ENCODE peak calls at places on chromosomes 7 and 10, in seven cellular contexts. U is heart left ventricle; O is naive thymus-derived CD4-positive, alpha-beta T cell; M is right atrium auricular region; R is kidney; F is CD4-positive, alpha-beta memory T cell; Q is SK-N-SH. V is an unnamed sample.

GRCh38 chr7:156558198-156558597 is 82.4 kb upstream of the RNF32 start:
- DNase-seq in O (no peak), U (no peak), M (peak; percentile 18), F (no peak), R (no peak), Q (no peak), V (no peak)

GRCh38 chr7:18570890-18571478 is 75.4 kb downstream of the HDAC9 start:
- DNase-seq in U (no peak), M (no peak), Q (peak; percentile 65), R (no peak), O (no peak), F (no peak), V (no peak)

GRCh38 chr7:37191797-37192196 is 256.9 kb downstream of the ELMO1 start:
- DNase-seq in U (no peak), R (no peak), M (no peak), O (no peak), Q (no peak), F (no peak), V (no peak)

GRCh38 chr10:129101232-129101980 is 365.6 kb upstream of the MGMT start:
- DNase-seq in O (peak; percentile 24), Q (peak; percentile 28), R (no peak), M (peak; percentile 9), F (no peak), U (no peak), V (no peak)

GRCh38 chr10:97250952-97251351 is 41.5 kb downstream of the ARHGAP19 start:
- DNase-seq in Q (no peak), M (no peak), F (no peak), U (no peak), O (no peak), R (no peak), V (no peak)

GRCh38 chr10:79322616-79323566 is 24.4 kb upstream of the PPIF start:
- DNase-seq in M (no peak), U (peak; percentile 51), R (peak; percentile 81), Q (no peak), O (peak; percentile 91), F (peak; percentile 94), V (peak; percentile 76)

GRCh38 chr10:106043833-106044232 is 1120.7 kb downstream of the SORCS1 start:
- DNase-seq in F (no peak), U (no peak), O (no peak), M (no peak), Q (no peak), R (no peak), V (no peak)

GRCh38 chr10:12509016-12509793 is 159.9 kb downstream of the CAMK1D start:
- DNase-seq in F (no peak), M (peak; percentile 28), Q (no peak), R (no peak), O (no peak), U (no peak), V (no peak)

GRCh38 chr7:18221377-18222290 is 194.0 kb upstream of the PRPS1L1 start:
- DNase-seq in R (no peak), F (no peak), Q (no peak), M (no peak), O (no peak), U (no peak), V (no peak)

GRCh38 chr10:44974628-44975431 is 3.8 kb downstream of the DEPP1 start:
- DNase-seq in M (peak; percentile 87), F (no peak), U (peak; percentile 82), O (peak; percentile 61), Q (peak; percentile 94), R (peak; percentile 89), V (peak; percentile 90)

GRCh38 chr10:44460499-44460898 is 75.6 kb upstream of the CXCL12 start:
- DNase-seq in F (no peak), Q (no peak), R (no peak), O (no peak), M (no peak), U (no peak), V (no peak)

GRCh38 chr10:100966887-100967286 is 2.4 kb upstream of the SEMA4G start:
- DNase-seq in U (no peak), R (no peak), M (no peak), Q (no peak), F (no peak), O (no peak), V (no peak)

GRCh38 chr7:24129597-24129996 is 154.4 kb upstream of the NPY start:
- DNase-seq in O (no peak), Q (no peak), F (no peak), R (no peak), M (no peak), U (no peak), V (no peak)

GRCh38 chr10:99532687-99533495 is at the start of gene NKX2-3:
- DNase-seq in R (no peak), U (peak; percentile 58), F (no peak), O (no peak), Q (peak; percentile 84), M (no peak), V (peak; percentile 35)

DNA sequence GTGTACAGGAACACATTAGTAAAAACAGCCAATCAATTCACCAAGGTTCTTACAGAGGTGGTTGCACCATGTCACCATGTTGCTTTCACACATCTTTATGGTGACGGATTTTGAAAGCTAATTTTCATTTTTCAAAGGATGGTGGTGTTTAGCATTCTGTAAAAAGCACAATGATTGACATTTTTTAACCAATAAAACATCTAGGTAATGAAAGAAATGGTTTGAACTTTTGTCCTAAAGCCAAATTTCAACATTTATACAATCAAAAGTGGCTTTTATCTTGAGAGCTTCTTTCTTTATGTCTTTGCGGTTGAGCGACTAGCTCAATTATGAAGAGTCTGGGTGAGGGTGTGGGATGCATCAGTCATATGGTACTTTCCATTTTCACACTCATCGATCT is 94.4 kb downstream of the MALRD1 start:
- DNase-seq in O (no peak), Q (no peak), M (no peak), U (no peak), R (no peak), F (no peak), V (no peak)
- H3K9me3 ChIP-seq in O (no peaks in the 10 kb centered on the region), Q (no peaks in the 10 kb centered on the region), M (no peaks in the 10 kb centered on the region), U (no peaks in the 10 kb centered on the region), R (no peaks in the 10 kb centered on the region), F (no peaks in the 10 kb centered on the region), V (no peaks in the 10 kb centered on the region)

GRCh38 chr7:57364933-57365710 is 84.9 kb upstream of the ZNF716 start:
- DNase-seq in R (no peak), F (no peak), M (no peak), Q (no peak), O (no peak), U (no peak), V (no peak)

GRCh38 chr7:57361406-57361805 is 88.6 kb upstream of the ZNF716 start:
- DNase-seq in R (no peak), O (no peak), F (no peak), Q (no peak), M (no peak), U (no peak), V (no peak)

GRCh38 chr7:57363321-57363720 is 86.7 kb upstream of the ZNF716 start:
- DNase-seq in M (no peak), F (no peak), O (no peak), R (no peak), U (no peak), Q (no peak), V (no peak)

GRCh38 chr7:57367171-57367570 is 82.8 kb upstream of the ZNF716 start:
- DNase-seq in O (no peak), Q (no peak), R (no peak), U (no peak), M (no peak), F (no peak), V (no peak)

GRCh38 chr7:57362868-57363267 is 87.1 kb upstream of the ZNF716 start:
- DNase-seq in M (no peak), F (no peak), U (no peak), Q (no peak), R (no peak), O (no peak), V (no peak)
- H3K9me3 ChIP-seq in M (no peaks in the 10 kb centered on the region), F (no peaks in the 10 kb centered on the region), U (no peaks in the 10 kb centered on the region), Q (no peaks in the 10 kb centered on the region), R (no peaks in the 10 kb centered on the region), O (no peaks in the 10 kb centered on the region), V (no peaks in the 10 kb centered on the region)

DNA sequence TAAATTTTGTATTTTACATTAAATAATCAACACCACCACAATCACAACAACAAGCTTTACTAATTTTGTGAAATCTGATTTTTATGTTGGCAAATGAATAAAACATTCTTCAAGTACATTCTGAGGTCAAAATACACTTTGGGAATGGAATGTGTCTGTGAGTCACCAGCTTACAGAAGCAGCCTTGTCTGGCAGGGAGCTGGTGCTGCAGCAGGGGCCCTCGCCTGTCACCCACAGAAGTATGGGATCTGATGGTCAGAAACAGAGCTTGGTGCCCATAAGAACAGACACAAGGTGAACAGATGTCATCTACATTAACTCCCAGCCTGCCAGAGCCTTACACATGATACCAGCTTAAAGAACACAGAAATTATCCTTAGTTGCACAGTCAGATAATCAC is 496.9 kb downstream of the CCSER2 start:
- DNase-seq in U (peak; percentile 67), Q (peak; percentile 55), F (no peak), O (no peak), R (no peak), M (no peak), V (no peak)
- H3K9me3 ChIP-seq in U (no peaks in the 10 kb centered on the region), Q (no peaks in the 10 kb centered on the region), F (no peaks in the 10 kb centered on the region), O (no peaks in the 10 kb centered on the region), R (no peaks in the 10 kb centered on the region), M (no peaks in the 10 kb centered on the region), V (no peaks in the 10 kb centered on the region)

GRCh38 chr7:64691831-64692230 is 25.9 kb downstream of the ZNF107 start:
- DNase-seq in F (no peak), U (no peak), M (no peak), O (no peak), R (no peak), Q (no peak), V (no peak)

GRCh38 chr7:64685741-64686140 is 19.8 kb downstream of the ZNF107 start:
- DNase-seq in F (no peak), O (no peak), U (no peak), Q (no peak), R (no peak), M (no peak), V (no peak)

GRCh38 chr7:64687249-64687648 is 21.3 kb downstream of the ZNF107 start:
- DNase-seq in F (no peak), U (no peak), R (no peak), O (no peak), M (no peak), Q (no peak), V (no peak)

GRCh38 chr7:64685091-64685490 is 19.2 kb downstream of the ZNF107 start:
- DNase-seq in Q (no peak), O (no peak), R (no peak), U (no peak), M (no peak), F (no peak), V (no peak)

GRCh38 chr7:64686493-64687184 is 20.7 kb downstream of the ZNF107 start:
- DNase-seq in U (no peak), M (no peak), Q (no peak), F (no peak), R (no peak), O (no peak), V (no peak)
- H3K9me3 ChIP-seq in U (no peaks in the 10 kb centered on the region), M (no peaks in the 10 kb centered on the region), Q (no peaks in the 10 kb centered on the region), F (no peaks in the 10 kb centered on the region), R (no peaks in the 10 kb centered on the region), O (no peaks in the 10 kb centered on the region), V (no peaks in the 10 kb centered on the region)

GRCh38 chr7:158175779-158176178 is 411.8 kb downstream of the PTPRN2 start:
- DNase-seq in M (peak; percentile 11), O (no peak), U (no peak), F (no peak), Q (no peak), R (peak; percentile 58), V (no peak)
- H3K9me3 ChIP-seq in M (no peaks in the 10 kb centered on the region), O (no peaks in the 10 kb centered on the region), U (peaks cover 6% of the 10 kb centered on the region), F (no peaks in the 10 kb centered on the region), Q (peaks cover 11% of the 10 kb centered on the region), R (peaks cover 17% of the 10 kb centered on the region), V (peaks cover 22% of the 10 kb centered on the region)